ENCODE peak calls at places on chromosomes 5 and 9, in ten cellular contexts. One of them, this sample, is unnamed.

GRCh38 chr5:154287136-154287535 is 96.6 kb downstream of the GALNT10 start:
- DNase-seq in naive thymus-derived CD4-positive, alpha-beta T cell: no peak
- DNase-seq in CD8-positive, alpha-beta T cell: no peak
- DNase-seq in mammary epithelial cell: no peak
- DNase-seq in lower lobe of right lung: peak; percentile 57
- DNase-seq in heart right ventricle: peak; percentile 23
- DNase-seq in IMR-90: peak; percentile 87
- DNase-seq in CD4-positive, CD25-positive, alpha-beta regulatory T cell: no peak
- DNase-seq in pancreas: no peak
- DNase-seq in left lung: no peak
- DNase-seq in this sample: no peak

GRCh38 chr9:101458955-101459631 is 23.5 kb upstream of the ALDOB start:
- DNase-seq in CD4-positive, CD25-positive, alpha-beta regulatory T cell: no peak
- DNase-seq in pancreas: no peak
- DNase-seq in CD8-positive, alpha-beta T cell: no peak
- DNase-seq in IMR-90: peak; percentile 83
- DNase-seq in lower lobe of right lung: no peak
- DNase-seq in left lung: no peak
- DNase-seq in mammary epithelial cell: peak; percentile 68
- DNase-seq in heart right ventricle: peak; percentile 23
- DNase-seq in naive thymus-derived CD4-positive, alpha-beta T cell: peak; percentile 27
- DNase-seq in this sample: peak; percentile 39

GRCh38 chr5:127337876-127338275 is 47.3 kb downstream of the MEGF10 start:
- DNase-seq in left lung: no peak
- DNase-seq in pancreas: no peak
- DNase-seq in naive thymus-derived CD4-positive, alpha-beta T cell: no peak
- DNase-seq in IMR-90: no peak
- DNase-seq in heart right ventricle: no peak
- DNase-seq in mammary epithelial cell: no peak
- DNase-seq in lower lobe of right lung: no peak
- DNase-seq in CD4-positive, CD25-positive, alpha-beta regulatory T cell: no peak
- DNase-seq in CD8-positive, alpha-beta T cell: no peak
- DNase-seq in this sample: no peak

GRCh38 chr5:65394078-65394477 is 87.6 kb downstream of the ADAMTS6 start:
- DNase-seq in CD8-positive, alpha-beta T cell: no peak
- DNase-seq in left lung: no peak
- DNase-seq in CD4-positive, CD25-positive, alpha-beta regulatory T cell: no peak
- DNase-seq in heart right ventricle: peak; percentile 6
- DNase-seq in IMR-90: peak; percentile 90
- DNase-seq in pancreas: no peak
- DNase-seq in lower lobe of right lung: no peak
- DNase-seq in mammary epithelial cell: peak; percentile 21
- DNase-seq in naive thymus-derived CD4-positive, alpha-beta T cell: no peak
- DNase-seq in this sample: no peak

GRCh38 chr9:36818242-36818938 is 215.7 kb downstream of the PAX5 start:
- DNase-seq in naive thymus-derived CD4-positive, alpha-beta T cell: no peak
- DNase-seq in heart right ventricle: peak; percentile 11
- DNase-seq in mammary epithelial cell: no peak
- DNase-seq in IMR-90: no peak
- DNase-seq in CD8-positive, alpha-beta T cell: no peak
- DNase-seq in CD4-positive, CD25-positive, alpha-beta regulatory T cell: no peak
- DNase-seq in left lung: no peak
- DNase-seq in pancreas: no peak
- DNase-seq in lower lobe of right lung: no peak
- DNase-seq in this sample: no peak

GRCh38 chr9:20208951-20209350 is 413.3 kb downstream of the MLLT3 start:
- DNase-seq in lower lobe of right lung: no peak
- DNase-seq in left lung: no peak
- DNase-seq in CD4-positive, CD25-positive, alpha-beta regulatory T cell: no peak
- DNase-seq in IMR-90: no peak
- DNase-seq in CD8-positive, alpha-beta T cell: no peak
- DNase-seq in pancreas: no peak
- DNase-seq in mammary epithelial cell: no peak
- DNase-seq in naive thymus-derived CD4-positive, alpha-beta T cell: no peak
- DNase-seq in heart right ventricle: no peak
- DNase-seq in this sample: no peak

GRCh38 chr5:53246042-53246836 is 136.7 kb upstream of the MOCS2 start:
- DNase-seq in CD8-positive, alpha-beta T cell: no peak
- DNase-seq in IMR-90: peak; percentile 94
- DNase-seq in CD4-positive, CD25-positive, alpha-beta regulatory T cell: no peak
- DNase-seq in pancreas: no peak
- DNase-seq in heart right ventricle: no peak
- DNase-seq in naive thymus-derived CD4-positive, alpha-beta T cell: no peak
- DNase-seq in left lung: no peak
- DNase-seq in mammary epithelial cell: peak; percentile 93
- DNase-seq in lower lobe of right lung: no peak
- DNase-seq in this sample: no peak

GRCh38 chr9:127714916-127715442 is 484 bp downstream of the PTRH1 start:
- DNase-seq in CD8-positive, alpha-beta T cell: no peak
- DNase-seq in CD4-positive, CD25-positive, alpha-beta regulatory T cell: no peak
- DNase-seq in naive thymus-derived CD4-positive, alpha-beta T cell: no peak
- DNase-seq in lower lobe of right lung: no peak
- DNase-seq in left lung: peak; percentile 87
- DNase-seq in pancreas: no peak
- DNase-seq in IMR-90: no peak
- DNase-seq in heart right ventricle: no peak
- DNase-seq in mammary epithelial cell: peak; percentile 24
- DNase-seq in this sample: no peak

GRCh38 chr5:175521313-175521833 is 43.0 kb downstream of the SFXN1 start:
- DNase-seq in heart right ventricle: no peak
- DNase-seq in naive thymus-derived CD4-positive, alpha-beta T cell: peak; percentile 58
- DNase-seq in lower lobe of right lung: no peak
- DNase-seq in pancreas: no peak
- DNase-seq in IMR-90: no peak
- DNase-seq in CD4-positive, CD25-positive, alpha-beta regulatory T cell: no peak
- DNase-seq in left lung: no peak
- DNase-seq in mammary epithelial cell: no peak
- DNase-seq in CD8-positive, alpha-beta T cell: no peak
- DNase-seq in this sample: peak; percentile 52

GRCh38 chr9:115353681-115354080 is 235.7 kb upstream of the TNC start:
- DNase-seq in mammary epithelial cell: peak; percentile 48
- DNase-seq in CD4-positive, CD25-positive, alpha-beta regulatory T cell: no peak
- DNase-seq in CD8-positive, alpha-beta T cell: no peak
- DNase-seq in naive thymus-derived CD4-positive, alpha-beta T cell: no peak
- DNase-seq in lower lobe of right lung: no peak
- DNase-seq in IMR-90: peak; percentile 6
- DNase-seq in heart right ventricle: no peak
- DNase-seq in pancreas: no peak
- DNase-seq in left lung: no peak
- DNase-seq in this sample: no peak

GRCh38 chr9:114177423-114178064 is 22.2 kb downstream of the COL27A1 start:
- DNase-seq in naive thymus-derived CD4-positive, alpha-beta T cell: no peak
- DNase-seq in CD4-positive, CD25-positive, alpha-beta regulatory T cell: no peak
- DNase-seq in lower lobe of right lung: no peak
- DNase-seq in heart right ventricle: no peak
- DNase-seq in IMR-90: peak; percentile 76
- DNase-seq in mammary epithelial cell: peak; percentile 33
- DNase-seq in CD8-positive, alpha-beta T cell: no peak
- DNase-seq in pancreas: peak; percentile 7
- DNase-seq in left lung: no peak
- DNase-seq in this sample: no peak

GRCh38 chr9:69922646-69923045 is 102.0 kb downstream of the CFAP95 start:
- DNase-seq in mammary epithelial cell: no peak
- DNase-seq in pancreas: no peak
- DNase-seq in IMR-90: peak; percentile 30
- DNase-seq in heart right ventricle: no peak
- DNase-seq in CD4-positive, CD25-positive, alpha-beta regulatory T cell: no peak
- DNase-seq in left lung: no peak
- DNase-seq in CD8-positive, alpha-beta T cell: no peak
- DNase-seq in naive thymus-derived CD4-positive, alpha-beta T cell: no peak
- DNase-seq in lower lobe of right lung: no peak
- DNase-seq in this sample: no peak

GRCh38 chr9:91623004-91623403 is 199.4 kb upstream of the NFIL3 start:
- DNase-seq in left lung: no peak
- DNase-seq in mammary epithelial cell: peak; percentile 6
- DNase-seq in CD4-positive, CD25-positive, alpha-beta regulatory T cell: no peak
- DNase-seq in naive thymus-derived CD4-positive, alpha-beta T cell: no peak
- DNase-seq in pancreas: no peak
- DNase-seq in heart right ventricle: no peak
- DNase-seq in IMR-90: no peak
- DNase-seq in lower lobe of right lung: no peak
- DNase-seq in CD8-positive, alpha-beta T cell: no peak
- DNase-seq in this sample: no peak

GRCh38 chr9:121138973-121139372 is 62.7 kb downstream of the RAB14 start:
- DNase-seq in mammary epithelial cell: no peak
- DNase-seq in pancreas: no peak
- DNase-seq in IMR-90: no peak
- DNase-seq in heart right ventricle: no peak
- DNase-seq in lower lobe of right lung: no peak
- DNase-seq in CD4-positive, CD25-positive, alpha-beta regulatory T cell: no peak
- DNase-seq in left lung: no peak
- DNase-seq in CD8-positive, alpha-beta T cell: no peak
- DNase-seq in naive thymus-derived CD4-positive, alpha-beta T cell: no peak
- DNase-seq in this sample: no peak

GRCh38 chr9:2486988-2487387 is 134.6 kb upstream of the VLDLR start:
- DNase-seq in IMR-90: no peak
- DNase-seq in naive thymus-derived CD4-positive, alpha-beta T cell: no peak
- DNase-seq in left lung: no peak
- DNase-seq in CD4-positive, CD25-positive, alpha-beta regulatory T cell: no peak
- DNase-seq in heart right ventricle: no peak
- DNase-seq in lower lobe of right lung: no peak
- DNase-seq in CD8-positive, alpha-beta T cell: no peak
- DNase-seq in pancreas: no peak
- DNase-seq in mammary epithelial cell: no peak
- DNase-seq in this sample: no peak

GRCh38 chr5:124706729-124707361 is 39.6 kb downstream of the ZNF608 start:
- DNase-seq in left lung: peak; percentile 42
- DNase-seq in pancreas: peak; percentile 54
- DNase-seq in IMR-90: peak; percentile 58
- DNase-seq in naive thymus-derived CD4-positive, alpha-beta T cell: no peak
- DNase-seq in lower lobe of right lung: peak; percentile 55
- DNase-seq in heart right ventricle: peak; percentile 68
- DNase-seq in mammary epithelial cell: no peak
- DNase-seq in CD4-positive, CD25-positive, alpha-beta regulatory T cell: no peak
- DNase-seq in CD8-positive, alpha-beta T cell: no peak
- DNase-seq in this sample: no peak

GRCh38 chr9:22986556-22986955 is 539.9 kb downstream of the DMRTA1 start:
- DNase-seq in naive thymus-derived CD4-positive, alpha-beta T cell: no peak
- DNase-seq in heart right ventricle: no peak
- DNase-seq in left lung: no peak
- DNase-seq in CD8-positive, alpha-beta T cell: no peak
- DNase-seq in mammary epithelial cell: no peak
- DNase-seq in CD4-positive, CD25-positive, alpha-beta regulatory T cell: no peak
- DNase-seq in pancreas: no peak
- DNase-seq in IMR-90: no peak
- DNase-seq in lower lobe of right lung: no peak
- DNase-seq in this sample: no peak

GRCh38 chr5:126450388-126450787 is 27.2 kb downstream of the GRAMD2B start:
- DNase-seq in lower lobe of right lung: no peak
- DNase-seq in IMR-90: no peak
- DNase-seq in heart right ventricle: no peak
- DNase-seq in CD8-positive, alpha-beta T cell: no peak
- DNase-seq in naive thymus-derived CD4-positive, alpha-beta T cell: peak; percentile 49
- DNase-seq in pancreas: no peak
- DNase-seq in CD4-positive, CD25-positive, alpha-beta regulatory T cell: peak; percentile 13
- DNase-seq in mammary epithelial cell: peak; percentile 77
- DNase-seq in left lung: no peak
- DNase-seq in this sample: peak; percentile 49

GRCh38 chr9:80134487-80134886 is 562.7 kb downstream of the TLE4 start:
- DNase-seq in left lung: no peak
- DNase-seq in lower lobe of right lung: no peak
- DNase-seq in mammary epithelial cell: no peak
- DNase-seq in CD8-positive, alpha-beta T cell: no peak
- DNase-seq in naive thymus-derived CD4-positive, alpha-beta T cell: no peak
- DNase-seq in CD4-positive, CD25-positive, alpha-beta regulatory T cell: no peak
- DNase-seq in heart right ventricle: no peak
- DNase-seq in IMR-90: no peak
- DNase-seq in pancreas: no peak
- DNase-seq in this sample: no peak

GRCh38 chr5:173055983-173056782 is at the start of gene CREBRF:
- DNase-seq in heart right ventricle: peak; percentile 98
- DNase-seq in IMR-90: peak; percentile 94
- DNase-seq in pancreas: peak; percentile 97
- DNase-seq in mammary epithelial cell: peak; percentile 94
- DNase-seq in CD4-positive, CD25-positive, alpha-beta regulatory T cell: peak; percentile 99
- DNase-seq in CD8-positive, alpha-beta T cell: peak; percentile 99
- DNase-seq in naive thymus-derived CD4-positive, alpha-beta T cell: peak; percentile 99
- DNase-seq in left lung: peak; percentile 98
- DNase-seq in lower lobe of right lung: peak; percentile 99
- DNase-seq in this sample: peak; percentile 99
- H3K27ac ChIP-seq in heart right ventricle: peak within 1 kb of the TSS; percentile 99
- H3K27ac ChIP-seq in IMR-90: peak within 1 kb of the TSS; percentile 90
- H3K27ac ChIP-seq in pancreas: peak within 1 kb of the TSS; percentile 91
- H3K27ac ChIP-seq in mammary epithelial cell: peak within 1 kb of the TSS; percentile 92
- H3K27ac ChIP-seq in CD4-positive, CD25-positive, alpha-beta regulatory T cell: peak within 1 kb of the TSS; percentile 98
- H3K27ac ChIP-seq in CD8-positive, alpha-beta T cell: peak within 1 kb of the TSS; percentile 81
- H3K27ac ChIP-seq in naive thymus-derived CD4-positive, alpha-beta T cell: peak within 1 kb of the TSS; percentile 97
- H3K27ac ChIP-seq in left lung: peak within 1 kb of the TSS; percentile 98
- H3K27ac ChIP-seq in lower lobe of right lung: peak within 1 kb of the TSS; percentile 96
- H3K27ac ChIP-seq in this sample: peak within 1 kb of the TSS; percentile 95

GRCh38 chr5:72834919-72835318 is 18.5 kb downstream of the TNPO1 start:
- DNase-seq in pancreas: no peak
- DNase-seq in lower lobe of right lung: no peak
- DNase-seq in heart right ventricle: no peak
- DNase-seq in mammary epithelial cell: no peak
- DNase-seq in left lung: no peak
- DNase-seq in CD4-positive, CD25-positive, alpha-beta regulatory T cell: no peak
- DNase-seq in naive thymus-derived CD4-positive, alpha-beta T cell: no peak
- DNase-seq in IMR-90: no peak
- DNase-seq in CD8-positive, alpha-beta T cell: no peak
- DNase-seq in this sample: no peak
- H3K4me1 ChIP-seq in pancreas: peaks cover 26% of the 10 kb centered on the region
- H3K4me1 ChIP-seq in lower lobe of right lung: peaks cover 33% of the 10 kb centered on the region
- H3K4me1 ChIP-seq in heart right ventricle: peaks cover 15% of the 10 kb centered on the region
- H3K4me1 ChIP-seq in mammary epithelial cell: no peaks in the 10 kb centered on the region
- H3K4me1 ChIP-seq in left lung: peaks cover 8% of the 10 kb centered on the region
- H3K4me1 ChIP-seq in CD4-positive, CD25-positive, alpha-beta regulatory T cell: no peaks in the 10 kb centered on the region
- H3K4me1 ChIP-seq in naive thymus-derived CD4-positive, alpha-beta T cell: no peaks in the 10 kb centered on the region
- H3K4me1 ChIP-seq in IMR-90: peaks cover 7% of the 10 kb centered on the region
- H3K4me1 ChIP-seq in CD8-positive, alpha-beta T cell: no peaks in the 10 kb centered on the region
- H3K4me1 ChIP-seq in this sample: no peaks in the 10 kb centered on the region

GRCh38 chr5:31944683-31945445 is 229.3 kb downstream of the GOLPH3 start:
- DNase-seq in CD4-positive, CD25-positive, alpha-beta regulatory T cell: no peak
- DNase-seq in left lung: no peak
- DNase-seq in IMR-90: no peak
- DNase-seq in pancreas: peak; percentile 65
- DNase-seq in heart right ventricle: no peak
- DNase-seq in CD8-positive, alpha-beta T cell: no peak
- DNase-seq in lower lobe of right lung: no peak
- DNase-seq in naive thymus-derived CD4-positive, alpha-beta T cell: no peak
- DNase-seq in mammary epithelial cell: no peak
- DNase-seq in this sample: no peak
- H3K27me3 ChIP-seq in CD4-positive, CD25-positive, alpha-beta regulatory T cell: no peaks in the 10 kb centered on the region
- H3K27me3 ChIP-seq in left lung: no peaks in the 10 kb centered on the region
- H3K27me3 ChIP-seq in IMR-90: peaks cover 33% of the 10 kb centered on the region
- H3K27me3 ChIP-seq in pancreas: no peaks in the 10 kb centered on the region
- H3K27me3 ChIP-seq in heart right ventricle: no peaks in the 10 kb centered on the region
- H3K27me3 ChIP-seq in CD8-positive, alpha-beta T cell: no peaks in the 10 kb centered on the region
- H3K27me3 ChIP-seq in lower lobe of right lung: no peaks in the 10 kb centered on the region
- H3K27me3 ChIP-seq in naive thymus-derived CD4-positive, alpha-beta T cell: no peaks in the 10 kb centered on the region
- H3K27me3 ChIP-seq in mammary epithelial cell: no peaks in the 10 kb centered on the region
- H3K27me3 ChIP-seq in this sample: no peaks in the 10 kb centered on the region

DNA sequence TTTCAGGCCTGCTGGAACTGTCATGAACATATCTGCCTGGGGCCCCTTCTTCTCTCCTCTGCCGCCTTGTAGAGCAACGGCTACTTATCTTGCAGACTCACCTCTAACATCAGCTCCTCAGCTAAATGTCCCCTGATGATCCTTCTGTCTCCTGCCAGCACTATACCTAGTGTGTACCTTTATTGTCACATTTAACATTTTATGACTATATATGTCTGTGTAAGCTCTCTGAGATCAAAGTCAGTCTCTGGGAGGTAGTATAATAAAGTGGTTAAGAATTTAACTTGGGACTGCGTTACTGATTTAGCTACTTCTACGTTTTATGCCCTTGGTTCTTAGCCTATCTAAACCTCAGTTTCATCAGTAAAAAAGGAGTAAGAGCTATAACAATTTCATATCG is 2.2 kb downstream of the TMED7 start:
- DNase-seq in naive thymus-derived CD4-positive, alpha-beta T cell: no peak
- DNase-seq in left lung: no peak
- DNase-seq in heart right ventricle: no peak
- DNase-seq in pancreas: no peak
- DNase-seq in CD4-positive, CD25-positive, alpha-beta regulatory T cell: no peak
- DNase-seq in lower lobe of right lung: no peak
- DNase-seq in CD8-positive, alpha-beta T cell: no peak
- DNase-seq in mammary epithelial cell: no peak
- DNase-seq in IMR-90: no peak
- DNase-seq in this sample: no peak
- H3K27ac ChIP-seq in naive thymus-derived CD4-positive, alpha-beta T cell: peak overlapping the region; percentile 96
- H3K27ac ChIP-seq in left lung: no peak overlapping the region
- H3K27ac ChIP-seq in heart right ventricle: peak overlapping the region; percentile 98
- H3K27ac ChIP-seq in pancreas: no peak overlapping the region
- H3K27ac ChIP-seq in CD4-positive, CD25-positive, alpha-beta regulatory T cell: peak overlapping the region; percentile 2
- H3K27ac ChIP-seq in lower lobe of right lung: no peak overlapping the region
- H3K27ac ChIP-seq in CD8-positive, alpha-beta T cell: no peak overlapping the region
- H3K27ac ChIP-seq in mammary epithelial cell: peak overlapping the region; percentile 80
- H3K27ac ChIP-seq in IMR-90: no peak overlapping the region
- H3K27ac ChIP-seq in this sample: peak overlapping the region; percentile 93